ENCODE peak calls at places on chromosomes 16 and 17, in eight cellular contexts. R is A549, U is uterus, A is astrocyte, N is left ventricle myocardium inferior, W is fibroblast of mammary gland, X is endothelial cell, B is IMR-90. C is an unnamed sample.

GRCh38 chr17:17376362-17376761 is 73.2 kb downstream of the NT5M start:
- DNase-seq in R (no peak), U (no peak), A (no peak), N (no peak), W (no peak), X (no peak), B (peak), C (no peak)

GRCh38 chr17:83026311-83026811 is 53.0 kb upstream of the METRNL start:
- DNase-seq in R (no peak), U (peak), A (no peak), N (no peak), W (no peak), X (no peak), B (no peak), C (no peak)

GRCh38 chr16:75238853-75239371 is 12.5 kb downstream of the BCAR1 start:
- DNase-seq in R (no peak), U (no peak), A (no peak), N (no peak), W (peak), X (no peak), B (no peak), C (no peak)

GRCh38 chr17:4562000-4562969 is 1.9 kb upstream of the GGT6 start:
- DNase-seq in R (no peak), U (no peak), A (no peak), N (no peak), W (no peak), X (no peak), B (no peak), C (no peak)

GRCh38 chr16:84957792-84958191 is 53.5 kb downstream of the ZDHHC7 start:
- DNase-seq in R (no peak), U (no peak), A (no peak), N (no peak), W (no peak), X (no peak), B (no peak), C (no peak)

GRCh38 chr16:27851586-27851985 is 211.9 kb downstream of the GSG1L start:
- DNase-seq in R (no peak), U (no peak), A (no peak), N (no peak), W (no peak), X (no peak), B (no peak), C (no peak)

GRCh38 chr16:10594312-10594950 is 14.0 kb upstream of the EMP2 start:
- DNase-seq in R (no peak), U (no peak), A (no peak), N (no peak), W (no peak), X (no peak), B (no peak), C (peak)

GRCh38 chr17:67289174-67289876 is 44.3 kb upstream of the HELZ start:
- DNase-seq in R (no peak), U (peak), A (peak), N (peak), W (peak), X (no peak), B (peak), C (no peak)

GRCh38 chr16:981695-982151 is at the start of gene SOX8:
- DNase-seq in R (no peak), U (no peak), A (no peak), N (no peak), W (no peak), X (no peak), B (no peak), C (peak)

GRCh38 chr16:67173808-67174705 is 3.7 kb downstream of the NOL3 start:
- DNase-seq in R (peak), U (peak), A (peak), N (peak), W (peak), X (peak), B (peak), C (peak)

GRCh38 chr17:64455993-64456885 is 7.3 kb downstream of the MILR1 start:
- DNase-seq in R (no peak), U (no peak), A (no peak), N (no peak), W (peak), X (no peak), B (no peak), C (no peak)

GRCh38 chr17:83185023-83186002 is 105.9 kb downstream of the METRNL start:
- DNase-seq in R (no peak), U (no peak), A (no peak), N (no peak), W (no peak), X (no peak), B (no peak), C (no peak)

GRCh38 chr17:35477248-35477647 is 28.7 kb upstream of the SLFN13 start:
- DNase-seq in R (no peak), U (no peak), A (no peak), N (no peak), W (no peak), X (no peak), B (no peak), C (no peak)

GRCh38 chr16:52497067-52497816 is 49.7 kb downstream of the TOX3 start:
- DNase-seq in R (no peak), U (no peak), A (peak), N (no peak), W (no peak), X (no peak), B (no peak), C (no peak)

GRCh38 chr17:8332688-8333087 is 7.0 kb upstream of the ODF4 start:
- DNase-seq in R (no peak), U (no peak), A (no peak), N (peak), W (no peak), X (no peak), B (no peak), C (no peak)

GRCh38 chr16:52547001-52547833 is at the start of gene TOX3:
- DNase-seq in R (no peak), U (no peak), A (no peak), N (no peak), W (no peak), X (peak), B (no peak), C (peak)

GRCh38 chr16:84982434-84982833 is 28.9 kb downstream of the ZDHHC7 start:
- DNase-seq in R (no peak), U (no peak), A (no peak), N (no peak), W (no peak), X (no peak), B (no peak), C (peak)

GRCh38 chr16:55832788-55833583 is at the start of gene CES1:
- DNase-seq in R (no peak), U (peak), A (no peak), N (peak), W (no peak), X (peak), B (no peak), C (no peak)

DNA sequence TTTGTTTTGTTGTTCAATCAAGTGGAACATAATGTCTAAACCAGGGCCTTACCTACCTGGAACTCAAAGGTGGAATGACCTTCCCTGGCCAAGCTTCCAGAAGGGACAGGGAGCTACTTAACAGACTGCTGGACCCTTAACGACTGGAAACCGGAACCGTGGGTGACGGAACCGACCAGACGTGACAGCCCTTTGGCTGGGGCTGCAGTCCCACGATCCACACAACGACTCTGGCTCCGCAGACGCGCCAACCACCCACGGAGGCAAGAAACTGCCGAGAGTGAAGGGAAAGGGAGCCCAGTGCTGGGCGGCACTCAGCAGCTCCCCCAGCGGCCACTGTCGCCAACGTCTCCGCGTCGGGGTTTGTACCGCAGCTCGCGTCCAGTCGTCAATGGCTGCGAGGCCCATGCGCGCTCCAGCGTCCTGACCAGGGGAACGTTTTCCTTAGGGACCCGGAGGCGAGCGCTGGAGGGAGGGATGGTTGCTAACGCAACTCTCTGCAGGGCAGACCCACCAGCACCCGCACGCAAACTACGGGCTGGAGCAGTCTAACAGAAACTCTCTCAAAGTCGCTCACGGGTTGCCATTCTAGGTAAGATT is 5.5 kb upstream of the KIF22 start:
- DNase-seq in R (no peak), U (peak), A (peak), N (peak), W (peak), X (peak), B (peak), C (peak)
- TF ChIP-seq CTCF in R (no peak), U (peak), A (peak), N (peak), W (peak), X (peak), B (peak), C (peak)

DNA sequence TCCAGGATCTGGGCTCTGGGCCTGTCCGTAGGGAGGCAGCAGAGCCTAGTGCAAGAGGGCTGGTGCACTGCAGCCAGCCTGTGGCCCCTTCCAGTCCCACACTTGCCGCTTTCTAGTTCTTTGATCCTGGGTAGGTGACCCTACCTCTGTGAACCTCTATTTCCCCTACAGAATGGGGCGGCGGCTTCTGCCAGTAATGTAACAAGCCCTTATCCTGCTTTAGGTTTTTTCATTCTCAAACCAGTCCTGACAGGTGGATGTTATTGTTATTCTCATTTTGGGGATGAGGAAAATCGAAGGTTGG is 744 bp downstream of the E4F1 start:
- DNase-seq in R (no peak), U (no peak), A (no peak), N (no peak), W (peak), X (no peak), B (peak), C (no peak)
- TF ChIP-seq CTCF in R (no peak), U (no peak), A (no peak), N (no peak), W (peak), X (no peak), B (peak), C (no peak)

GRCh38 chr16:19067349-19068236 is at the start of gene COQ7:
- DNase-seq in R (peak), U (peak), A (peak), N (peak), W (peak), X (peak), B (peak), C (peak)
- TF ChIP-seq CTCF in R (no peak), U (peak), A (no peak), N (no peak), W (no peak), X (peak), B (no peak), C (no peak)

DNA sequence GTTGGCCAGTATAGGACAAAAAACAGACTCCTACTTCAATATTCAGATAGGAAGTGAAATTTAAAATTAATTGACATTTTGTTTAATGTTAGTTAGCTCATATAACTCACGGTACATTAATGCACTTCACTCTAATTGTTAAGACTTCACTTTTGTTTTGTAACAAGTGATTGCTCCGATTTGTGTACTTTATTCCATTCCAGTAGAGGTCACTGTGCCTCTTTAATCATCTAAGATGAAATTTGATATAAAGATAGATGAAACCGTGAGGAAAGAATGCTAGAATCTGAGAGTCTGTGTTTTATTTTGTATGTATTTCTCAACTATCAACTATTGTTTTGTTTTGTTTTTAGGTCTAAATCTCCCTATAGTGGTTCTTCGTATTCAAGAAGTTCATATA is 29.0 kb downstream of the RBBP6 start:
- DNase-seq in R (no peak), U (no peak), A (peak), N (no peak), W (peak), X (no peak), B (peak), C (no peak)
- TF ChIP-seq CTCF in R (peak), U (no peak), A (peak), N (peak), W (peak), X (peak), B (peak), C (peak)

DNA sequence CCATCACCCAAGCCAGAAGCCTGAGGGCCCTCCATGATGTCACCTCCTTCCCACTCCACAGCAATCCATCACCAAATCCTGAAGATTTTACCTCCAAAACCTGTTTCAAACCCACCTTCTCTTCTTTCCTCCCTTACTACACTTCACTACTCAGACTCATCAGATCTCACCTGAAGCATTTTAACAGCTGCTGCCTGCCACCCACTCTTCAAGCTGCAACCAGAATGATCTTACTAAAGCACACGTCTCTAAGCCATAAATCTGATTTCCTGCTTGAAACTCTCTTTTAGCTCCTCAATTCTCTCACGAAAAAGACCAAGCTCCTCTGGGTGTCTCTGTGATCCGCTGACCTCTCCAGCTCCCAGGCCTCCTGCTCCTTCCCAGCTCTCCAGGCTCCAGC is 46.5 kb downstream of the CDK5R1 start:
- DNase-seq in R (no peak), U (no peak), A (no peak), N (no peak), W (no peak), X (no peak), B (no peak), C (no peak)
- TF ChIP-seq CTCF in R (no peak), U (no peak), A (no peak), N (no peak), W (no peak), X (no peak), B (no peak), C (no peak)

DNA sequence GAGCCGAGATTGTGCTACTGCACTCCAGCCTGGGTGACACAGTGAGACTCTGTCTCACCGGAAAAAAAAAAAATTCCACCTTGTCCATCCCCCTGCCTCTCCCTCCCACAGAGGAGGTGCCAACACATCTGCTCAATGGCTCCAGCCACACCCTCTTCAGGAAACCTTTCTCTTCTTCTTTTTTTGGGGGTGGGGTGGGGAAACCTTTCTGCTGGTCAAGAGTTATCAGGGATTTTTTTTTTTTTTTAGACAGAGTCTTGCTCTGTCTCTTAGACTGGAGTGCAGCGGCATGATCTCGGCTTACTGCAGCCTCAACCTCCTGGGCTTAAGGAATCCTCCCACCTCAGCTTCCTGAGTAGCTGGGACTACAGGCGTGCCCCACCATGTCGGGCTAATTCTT is 18.7 kb downstream of the TNS4 start:
- DNase-seq in R (no peak), U (no peak), A (no peak), N (no peak), W (no peak), X (no peak), B (no peak), C (no peak)
- TF ChIP-seq CTCF in R (no peak), U (no peak), A (no peak), N (no peak), W (no peak), X (no peak), B (no peak), C (no peak)